ENCODE peak calls at places on chromosomes 3 and 15, in six cellular contexts. M is IMR-90, B is esophagus squamous epithelium, O is heart left ventricle, Q is thyroid gland, A is sigmoid colon. K is an unnamed sample.

GRCh38 chr3:99549918-99550603 is 88.3 kb upstream of the COL8A1 start:
- DNase-seq in M (peak), B (no peak), O (no peak), Q (no peak), A (no peak), K (no peak)

GRCh38 chr3:54164192-54164975 is 42.0 kb downstream of the CACNA2D3 start:
- DNase-seq in M (no peak), B (no peak), O (no peak), Q (no peak), A (no peak), K (no peak)

GRCh38 chr15:100340721-100341661 is 784 bp downstream of the ADAMTS17 start:
- DNase-seq in M (no peak), B (no peak), O (no peak), Q (peak), A (no peak), K (no peak)

GRCh38 chr3:45664558-45664957 is 24.6 kb upstream of the SACM1L start:
- DNase-seq in M (no peak), B (no peak), O (no peak), Q (no peak), A (no peak), K (no peak)

GRCh38 chr15:47822066-47822465 is 104.8 kb downstream of the SEMA6D start:
- DNase-seq in M (no peak), B (no peak), O (no peak), Q (peak), A (no peak), K (no peak)

GRCh38 chr3:77562089-77562488 is 522.2 kb downstream of the ROBO2 start:
- DNase-seq in M (peak), B (no peak), O (no peak), Q (no peak), A (no peak), K (no peak)

GRCh38 chr15:51114437-51115119 is 19.9 kb upstream of the TNFAIP8L3 start:
- DNase-seq in M (no peak), B (no peak), O (no peak), Q (no peak), A (no peak), K (peak)

GRCh38 chr3:25547928-25548327 is 116.8 kb downstream of the TOP2B start:
- DNase-seq in M (no peak), B (no peak), O (no peak), Q (no peak), A (no peak), K (no peak)

GRCh38 chr15:80597081-80597480 is 98.0 kb upstream of the ABHD17C start:
- DNase-seq in M (no peak), B (no peak), O (no peak), Q (peak), A (no peak), K (no peak)

GRCh38 chr3:105899528-105899927 is 30.7 kb upstream of the CBLB start:
- DNase-seq in M (peak), B (no peak), O (no peak), Q (no peak), A (no peak), K (no peak)

GRCh38 chr3:109050591-109051167 is 67.3 kb downstream of the MORC1 start:
- DNase-seq in M (peak), B (no peak), O (no peak), Q (no peak), A (no peak), K (no peak)

GRCh38 chr15:100869151-100869999 is 10.3 kb upstream of the ALDH1A3 start:
- DNase-seq in M (no peak), B (no peak), O (no peak), Q (no peak), A (no peak), K (no peak)

GRCh38 chr3:31452495-31453106 is 80.1 kb upstream of the STT3B start:
- DNase-seq in M (no peak), B (no peak), O (no peak), Q (no peak), A (no peak), K (no peak)

GRCh38 chr15:89499156-89499555 is 2.8 kb upstream of the RHCG start:
- DNase-seq in M (no peak), B (no peak), O (no peak), Q (no peak), A (peak), K (no peak)

GRCh38 chr3:9600597-9600996 is 47.0 kb upstream of the LHFPL4 start:
- DNase-seq in M (no peak), B (no peak), O (peak), Q (peak), A (no peak), K (no peak)

GRCh38 chr3:169667710-169668080 is 4.2 kb upstream of the MECOM start:
- DNase-seq in M (no peak), B (no peak), O (no peak), Q (no peak), A (no peak), K (no peak)

GRCh38 chr3:169668957-169669681 is 5.6 kb upstream of the MECOM start:
- DNase-seq in M (peak), B (no peak), O (peak), Q (peak), A (peak), K (peak)

GRCh38 chr3:169669816-169670215 is 6.3 kb upstream of the MECOM start:
- DNase-seq in M (no peak), B (no peak), O (no peak), Q (no peak), A (no peak), K (no peak)

GRCh38 chr3:169667380-169667671 is 3.8 kb upstream of the MECOM start:
- DNase-seq in M (no peak), B (no peak), O (no peak), Q (no peak), A (no peak), K (no peak)

DNA sequence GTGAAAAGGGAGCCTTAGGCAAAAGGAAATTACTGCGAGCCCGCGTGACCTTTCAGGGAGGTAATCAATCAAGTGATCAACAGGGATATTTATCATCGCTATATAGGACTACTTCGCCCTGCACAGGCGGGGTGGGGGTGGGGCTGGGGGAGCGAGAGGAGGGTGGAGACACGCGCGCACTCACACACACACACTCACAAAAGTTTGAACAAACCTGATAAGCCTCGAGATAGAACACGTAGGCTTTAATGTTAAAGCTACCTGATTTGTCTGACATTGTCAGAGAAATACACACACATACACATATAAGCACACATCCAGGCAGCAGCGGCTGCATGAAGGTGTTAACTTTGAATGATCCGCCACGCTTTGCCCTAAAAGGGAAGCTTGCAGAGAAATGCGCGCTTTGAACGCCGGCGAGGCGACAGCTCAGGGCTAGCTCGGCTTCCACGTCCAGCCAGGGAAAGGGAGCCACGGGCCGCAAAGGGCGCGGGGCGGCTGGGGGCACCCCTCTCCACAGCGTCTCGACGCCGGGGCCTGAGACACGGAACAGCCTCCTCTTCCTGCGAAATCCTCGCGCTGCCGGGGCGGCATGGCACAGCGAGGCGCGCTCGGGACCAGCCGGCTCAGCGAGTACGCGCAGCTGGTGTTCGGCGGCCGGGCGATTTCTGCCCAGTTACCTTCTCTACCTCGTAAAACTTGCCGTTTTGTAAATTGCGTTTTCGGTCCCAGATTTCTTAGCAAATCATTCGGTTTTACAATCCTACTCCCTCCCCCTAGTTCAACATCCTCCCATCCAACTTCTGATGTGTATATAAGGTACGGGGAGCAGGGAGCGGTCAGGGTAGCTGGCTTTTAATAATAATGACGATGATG is 4.8 kb upstream of the MECOM start:
- DNase-seq in M (peak), B (no peak), O (peak), Q (peak), A (no peak), K (no peak)
- TF ChIP-seq POLR2A in M (no peak), B (no peak), O (no peak), Q (no peak), A (no peak), K (no peak)

DNA sequence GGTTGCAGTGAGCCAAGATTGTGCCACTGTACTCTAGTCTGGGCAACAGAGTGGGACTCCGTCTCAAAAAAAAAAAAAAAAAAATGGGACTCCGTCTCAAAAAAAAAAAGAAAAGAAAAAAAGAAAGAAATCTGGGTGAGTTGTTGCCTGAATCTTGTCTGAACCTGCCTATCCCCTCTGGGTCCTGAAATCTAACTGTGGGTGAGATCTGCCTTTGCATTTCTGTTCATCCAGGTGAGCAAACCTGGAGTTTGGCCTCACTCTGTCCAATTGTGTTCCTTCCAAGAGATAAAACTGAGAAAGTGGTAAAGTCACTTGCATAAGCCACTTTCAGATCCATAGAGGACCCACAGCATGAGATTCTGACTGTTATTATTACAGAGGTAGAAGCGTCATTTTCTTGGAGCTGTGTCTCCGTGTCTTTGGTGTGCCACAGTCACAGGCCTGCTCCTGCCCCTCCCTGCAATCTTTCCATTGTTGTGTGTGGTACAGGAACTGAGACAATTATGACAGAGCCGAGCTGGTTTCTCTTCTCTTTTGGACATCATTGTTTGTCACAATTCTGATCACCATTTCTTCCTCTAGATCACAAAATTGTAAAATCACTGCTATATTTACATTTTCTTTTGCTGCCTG is 235.9 kb downstream of the LPP start:
- DNase-seq in M (no peak), B (peak), O (no peak), Q (no peak), A (peak), K (peak)
- TF ChIP-seq POLR2A in M (no peak), B (no peak), O (no peak), Q (no peak), A (no peak), K (no peak)

GRCh38 chr3:55486101-55486856 is 827 bp downstream of the WNT5A start:
- DNase-seq in M (peak), B (no peak), O (peak), Q (peak), A (peak), K (peak)
- TF ChIP-seq POLR2A in M (no peak), B (no peak), O (no peak), Q (peak), A (no peak), K (no peak)

GRCh38 chr15:96583671-96584070 is 253.2 kb downstream of the NR2F2 start:
- DNase-seq in M (no peak), B (no peak), O (no peak), Q (no peak), A (no peak), K (no peak)
- TF ChIP-seq POLR2A in M (no peak), B (no peak), O (no peak), Q (no peak), A (no peak), K (no peak)

GRCh38 chr3:133659806-133660205 is 1.9 kb downstream of the TOPBP1 start:
- DNase-seq in M (no peak), B (no peak), O (no peak), Q (no peak), A (no peak), K (no peak)

GRCh38 chr3:133667118-133667517 is 5.4 kb upstream of the TOPBP1 start:
- DNase-seq in M (no peak), B (no peak), O (no peak), Q (no peak), A (no peak), K (no peak)

GRCh38 chr3:133663569-133664313 is 2.0 kb upstream of the TOPBP1 start:
- DNase-seq in M (peak), B (no peak), O (no peak), Q (no peak), A (no peak), K (no peak)

GRCh38 chr3:133662256-133662773 is 574 bp upstream of the TOPBP1 start:
- DNase-seq in M (peak), B (no peak), O (no peak), Q (peak), A (no peak), K (no peak)

DNA sequence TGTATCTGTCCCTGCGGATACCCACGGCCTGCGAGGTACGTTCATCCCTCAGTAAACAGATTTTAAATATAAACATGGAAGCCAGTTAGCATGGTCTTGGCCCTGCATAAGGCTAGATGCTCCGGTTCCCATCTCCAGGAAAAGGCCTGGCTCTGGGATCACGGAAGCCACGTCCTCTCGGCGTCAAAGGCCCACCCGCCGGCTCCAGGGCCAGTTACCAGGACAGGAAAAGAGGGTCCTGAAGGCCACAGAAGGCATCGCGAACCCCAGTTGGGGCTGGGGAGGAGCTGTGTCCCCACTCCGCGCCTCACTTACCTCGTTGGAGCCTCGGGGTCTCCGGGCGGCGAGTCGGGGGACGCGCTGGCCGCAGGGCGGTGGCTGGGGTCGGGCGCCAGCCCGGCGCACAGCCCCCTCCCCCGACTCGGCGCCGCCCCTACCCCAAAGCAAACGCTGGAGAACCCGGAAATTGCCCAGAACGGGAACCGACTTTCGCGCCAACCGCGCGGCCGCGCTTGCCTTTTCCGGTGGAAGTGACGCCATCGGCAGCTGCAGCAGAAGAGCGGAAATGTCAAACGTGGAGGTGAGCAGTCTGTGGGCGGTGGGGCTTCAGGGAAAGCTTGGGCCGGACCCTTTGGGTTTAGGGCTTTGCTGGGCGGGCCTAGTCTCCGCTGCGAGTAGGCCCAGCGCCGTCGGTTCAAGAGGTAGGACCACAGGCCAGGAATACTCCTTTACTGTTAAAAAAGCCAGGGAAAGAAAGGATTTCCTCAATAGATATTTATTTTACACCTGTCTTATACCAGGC is at the start of gene TOPBP1:
- DNase-seq in M (peak), B (peak), O (peak), Q (peak), A (peak), K (peak)
- TF ChIP-seq POLR2A in M (peak), B (no peak), O (peak), Q (peak), A (no peak), K (no peak)

DNA sequence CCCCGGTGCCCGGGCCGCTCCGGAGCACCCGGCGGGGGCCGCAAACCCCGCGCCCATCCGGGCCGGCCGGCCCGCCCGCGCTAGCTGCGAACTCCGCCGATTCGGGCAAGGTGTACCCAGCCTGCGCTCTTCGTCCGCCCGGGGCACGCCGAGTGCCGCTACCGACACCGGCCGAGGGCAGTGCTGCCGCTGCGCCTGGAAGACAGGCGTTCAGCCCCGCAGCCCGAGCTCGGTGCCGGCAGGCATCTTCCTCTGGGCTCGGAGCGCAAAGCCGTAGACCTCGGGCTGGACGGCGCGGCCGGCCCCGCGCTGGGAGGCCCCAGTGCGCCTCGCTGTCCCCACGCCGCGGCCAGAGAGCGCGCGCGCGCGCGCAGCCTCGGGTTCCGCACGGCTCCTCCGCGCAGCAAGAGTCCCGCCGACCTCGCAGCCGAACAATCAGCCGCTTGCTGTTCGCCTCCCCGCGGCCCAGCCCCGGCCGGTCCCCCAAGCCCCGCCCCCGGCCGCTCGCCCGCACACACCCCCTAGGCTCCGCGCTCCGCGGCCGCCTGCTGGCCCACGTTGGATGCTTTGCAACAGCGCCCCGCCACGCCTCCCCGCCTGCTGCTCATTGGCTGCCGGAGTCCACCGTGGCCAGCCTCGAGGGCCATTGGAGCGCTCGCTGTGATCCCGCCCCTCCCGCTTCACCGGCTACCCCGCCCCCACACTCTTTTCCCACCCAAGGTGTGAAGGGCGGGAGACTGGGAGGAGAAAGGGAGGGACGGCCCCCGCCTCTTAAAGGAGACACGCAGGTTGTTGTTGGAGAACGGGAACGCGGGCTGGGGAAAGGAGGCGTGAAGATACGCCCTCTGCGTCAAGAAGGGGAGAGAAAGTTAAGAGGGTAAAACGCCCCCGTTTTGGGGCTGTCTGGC is at the start of gene LRIG1:
- DNase-seq in M (peak), B (peak), O (peak), Q (peak), A (peak), K (peak)
- TF ChIP-seq POLR2A in M (peak), B (peak), O (peak), Q (peak), A (no peak), K (peak)

GRCh38 chr15:90650956-90651689 is 66.0 kb upstream of the BLM start:
- DNase-seq in M (no peak), B (no peak), O (no peak), Q (no peak), A (no peak), K (peak)

GRCh38 chr15:90648137-90649070 is 68.7 kb upstream of the BLM start:
- DNase-seq in M (peak), B (peak), O (peak), Q (peak), A (peak), K (peak)

GRCh38 chr15:90646662-90647305 is 70.4 kb upstream of the BLM start:
- DNase-seq in M (no peak), B (no peak), O (no peak), Q (no peak), A (peak), K (no peak)

GRCh38 chr15:90647326-90647725 is 69.8 kb upstream of the BLM start:
- DNase-seq in M (no peak), B (no peak), O (no peak), Q (no peak), A (peak), K (peak)

DNA sequence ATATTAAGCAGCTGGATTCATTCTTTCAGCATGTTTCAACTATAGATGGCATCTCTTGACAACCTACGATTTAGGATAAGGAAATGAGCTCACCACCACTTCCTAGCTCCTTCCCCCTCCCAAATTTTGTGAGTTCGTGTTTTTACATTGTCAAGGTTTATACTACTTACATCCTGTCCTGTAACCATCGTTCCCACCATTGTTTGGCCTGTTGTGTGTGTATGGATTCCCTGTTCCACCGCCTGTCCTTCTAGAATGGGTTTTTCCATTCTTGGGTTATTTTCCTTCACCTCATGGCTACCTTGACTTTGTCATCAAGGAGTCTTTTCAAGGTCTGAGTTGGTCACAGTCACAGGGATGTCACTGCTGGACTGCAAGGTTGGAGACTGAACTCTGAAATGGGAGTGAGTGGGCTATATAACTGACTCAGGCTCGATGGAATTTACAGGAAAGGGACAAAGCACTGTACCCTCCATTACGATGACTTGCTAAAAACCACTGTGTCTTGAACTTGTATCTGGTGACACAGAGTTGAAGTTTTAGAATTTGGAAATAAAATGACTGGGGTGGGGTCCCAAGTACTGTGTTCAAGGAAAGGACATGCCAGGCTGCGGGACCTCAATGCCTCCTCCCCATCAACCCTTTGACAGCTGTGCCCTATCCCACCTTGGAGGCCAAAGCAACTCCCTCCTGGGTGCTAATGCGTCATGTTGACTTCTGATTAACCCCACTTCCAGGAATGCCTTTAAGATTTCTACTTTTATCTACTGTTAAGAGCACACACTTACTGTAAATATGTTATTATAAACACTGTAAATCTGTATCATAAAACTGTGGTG is 66.8 kb upstream of the BLM start:
- DNase-seq in M (peak), B (no peak), O (no peak), Q (no peak), A (no peak), K (no peak)
- TF ChIP-seq POLR2A in M (no peak), B (no peak), O (no peak), Q (no peak), A (no peak), K (no peak)

K was measured in gastrocnemius medialis.